ENCODE peak calls at places on chromosome 16, in seven cellular contexts. J, O, F, G, Y, Z and A are unnamed samples.

GRCh38 chr16:77736879-77737278 is 14.6 kb downstream of the NUDT7 start:
- DNase-seq in J (no peak), O (no peak), F (no peak), G (no peak), Y (no peak), Z (no peak), A (no peak)

GRCh38 chr16:88570691-88571092 is 489 bp downstream of the ZC3H18 start:
- DNase-seq in J (no peak), O (peak; percentile 41), F (no peak), G (no peak), Y (no peak), Z (no peak), A (no peak)

GRCh38 chr16:67666032-67666537 is 465 bp downstream of the ENKD1 start:
- DNase-seq in J (no peak), O (no peak), F (no peak), G (no peak), Y (peak; percentile 80), Z (no peak), A (no peak)

GRCh38 chr16:50248845-50249244 is 17.5 kb upstream of the ADCY7 start:
- DNase-seq in J (no peak), O (no peak), F (no peak), G (no peak), Y (no peak), Z (no peak), A (no peak)

GRCh38 chr16:73572135-73572534 is 524.2 kb upstream of the ZFHX3 start:
- DNase-seq in J (no peak), O (no peak), F (peak; percentile 57), G (no peak), Y (peak; percentile 72), Z (no peak), A (no peak)

GRCh38 chr16:28491080-28491969 is 549 bp downstream of the CLN3 start:
- DNase-seq in J (peak; percentile 28), O (peak; percentile 35), F (no peak), G (no peak), Y (peak; percentile 75), Z (no peak), A (peak; percentile 40)

GRCh38 chr16:80986557-80986956 is 20.1 kb downstream of the CMC2 start:
- DNase-seq in J (no peak), O (no peak), F (no peak), G (no peak), Y (no peak), Z (no peak), A (no peak)

GRCh38 chr16:12122202-12122601 is 145.7 kb downstream of the SNX29 start:
- DNase-seq in J (no peak), O (no peak), F (no peak), G (no peak), Y (peak; percentile 21), Z (no peak), A (no peak)

GRCh38 chr16:79599256-79599836 is 1.2 kb downstream of the MAF start:
- DNase-seq in J (peak; percentile 30), O (peak; percentile 11), F (no peak), G (no peak), Y (peak; percentile 68), Z (no peak), A (no peak)

GRCh38 chr16:47018223-47018891 is 44.9 kb upstream of the DNAJA2 start:
- DNase-seq in J (peak; percentile 35), O (peak; percentile 52), F (no peak), G (peak; percentile 4), Y (no peak), Z (no peak), A (peak; percentile 81)

GRCh38 chr16:973366-973765 is 2.6 kb upstream of the LMF1 start:
- DNase-seq in J (no peak), O (no peak), F (no peak), G (no peak), Y (no peak), Z (no peak), A (no peak)

GRCh38 chr16:907819-908218 is 63.0 kb downstream of the LMF1 start:
- DNase-seq in J (no peak), O (no peak), F (no peak), G (no peak), Y (no peak), Z (no peak), A (no peak)

GRCh38 chr16:12067714-12068401 is 91.3 kb downstream of the SNX29 start:
- DNase-seq in J (peak; percentile 37), O (peak; percentile 91), F (no peak), G (no peak), Y (peak; percentile 64), Z (peak; percentile 31), A (peak; percentile 75)

GRCh38 chr16:1713933-1714332 is 7.9 kb downstream of the MAPK8IP3 start:
- DNase-seq in J (no peak), O (no peak), F (no peak), G (no peak), Y (no peak), Z (no peak), A (no peak)

GRCh38 chr16:74186589-74186988 is 110.0 kb upstream of the PSMD7 start:
- DNase-seq in J (no peak), O (no peak), F (no peak), G (no peak), Y (no peak), Z (no peak), A (no peak)

GRCh38 chr16:1314399-1315068 is 5.1 kb downstream of the UBE2I start:
- DNase-seq in J (no peak), O (no peak), F (no peak), G (no peak), Y (no peak), Z (no peak), A (no peak)

GRCh38 chr16:67965668-67966548 is 2.5 kb downstream of the SLC12A4 start:
- DNase-seq in J (no peak), O (no peak), F (no peak), G (no peak), Y (no peak), Z (no peak), A (no peak)